ENCODE peak calls at places on chromosomes 3 and 15, in nine cellular contexts. N, E, D, Q, K, Z, X, T and C are unnamed samples.

GRCh38 chr3:31235062-31235704 is 297.5 kb upstream of the STT3B start:
- DNase-seq in N (no peak), E (no peak), D (no peak), Q (no peak), K (no peak), Z (no peak), X (no peak), T (no peak), C (peak)

GRCh38 chr15:51046799-51047449 is 47.8 kb downstream of the TNFAIP8L3 start:
- DNase-seq in N (no peak), E (no peak), D (peak), Q (no peak), K (no peak), Z (peak), X (no peak), T (peak), C (no peak)

GRCh38 chr15:66142341-66142740 is 111.2 kb downstream of the MEGF11 start:
- DNase-seq in N (no peak), E (no peak), D (no peak), Q (no peak), K (no peak), Z (no peak), X (no peak), T (no peak), C (no peak)

GRCh38 chr3:24388611-24389010 is 106.0 kb downstream of the THRB start:
- DNase-seq in N (no peak), E (no peak), D (no peak), Q (no peak), K (no peak), Z (no peak), X (no peak), T (no peak), C (peak)

GRCh38 chr3:60277376-60277800 is 973.9 kb downstream of the FHIT start:
- DNase-seq in N (no peak), E (no peak), D (no peak), Q (no peak), K (no peak), Z (no peak), X (no peak), T (no peak), C (no peak)

GRCh38 chr3:33044676-33045075 is 52.3 kb downstream of the GLB1 start:
- DNase-seq in N (no peak), E (no peak), D (no peak), Q (no peak), K (no peak), Z (no peak), X (no peak), T (no peak), C (no peak)

GRCh38 chr15:41610048-41610447 is 50.2 kb upstream of the MGA start:
- DNase-seq in N (no peak), E (no peak), D (no peak), Q (no peak), K (no peak), Z (no peak), X (no peak), T (no peak), C (no peak)

GRCh38 chr3:43727930-43728329 is 37.2 kb downstream of the ABHD5 start:
- DNase-seq in N (no peak), E (no peak), D (no peak), Q (no peak), K (no peak), Z (no peak), X (no peak), T (no peak), C (no peak)

GRCh38 chr15:73982251-73982962 is 9.7 kb downstream of the STOML1 start:
- DNase-seq in N (no peak), E (peak), D (peak), Q (no peak), K (no peak), Z (peak), X (peak), T (peak), C (peak)

GRCh38 chr3:28240440-28240839 is 979 bp upstream of the CMC1 start:
- DNase-seq in N (no peak), E (no peak), D (no peak), Q (no peak), K (peak), Z (no peak), X (no peak), T (no peak), C (no peak)

GRCh38 chr3:50339485-50340196 is 995 bp downstream of the RASSF1 start:
- DNase-seq in N (no peak), E (no peak), D (no peak), Q (no peak), K (no peak), Z (peak), X (no peak), T (no peak), C (no peak)

GRCh38 chr15:46265664-46266063 is 630.8 kb downstream of the SQOR start:
- DNase-seq in N (no peak), E (no peak), D (no peak), Q (no peak), K (no peak), Z (no peak), X (no peak), T (no peak), C (no peak)

GRCh38 chr3:119350114-119350513 is 55.9 kb downstream of the ARHGAP31 start:
- DNase-seq in N (no peak), E (no peak), D (no peak), Q (no peak), K (no peak), Z (peak), X (no peak), T (no peak), C (no peak)

GRCh38 chr15:97904196-97904572 is 56.3 kb upstream of the ARRDC4 start:
- DNase-seq in N (no peak), E (peak), D (peak), Q (peak), K (peak), Z (peak), X (peak), T (peak), C (peak)

GRCh38 chr3:60048447-60048848 is 998.6 kb upstream of the CFAP20DC start:
- DNase-seq in N (no peak), E (no peak), D (no peak), Q (no peak), K (no peak), Z (no peak), X (no peak), T (no peak), C (no peak)

GRCh38 chr15:78082106-78082742 is 4.7 kb upstream of the TBC1D2B start:
- DNase-seq in N (no peak), E (no peak), D (peak), Q (no peak), K (no peak), Z (no peak), X (no peak), T (no peak), C (peak)

GRCh38 chr3:4984511-4984864 is 5.3 kb downstream of the BHLHE40 start:
- DNase-seq in N (no peak), E (no peak), D (peak), Q (no peak), K (no peak), Z (no peak), X (no peak), T (no peak), C (no peak)

GRCh38 chr3:4935347-4935746 is 43.9 kb upstream of the BHLHE40 start:
- DNase-seq in N (no peak), E (no peak), D (no peak), Q (no peak), K (no peak), Z (no peak), X (no peak), T (no peak), C (peak)

GRCh38 chr3:42072583-42072924 is 18.6 kb upstream of the TRAK1 start:
- DNase-seq in N (no peak), E (no peak), D (no peak), Q (no peak), K (no peak), Z (no peak), X (no peak), T (no peak), C (no peak)

GRCh38 chr3:60289356-60289935 is 961.8 kb downstream of the FHIT start:
- DNase-seq in N (no peak), E (no peak), D (no peak), Q (no peak), K (no peak), Z (no peak), X (no peak), T (no peak), C (no peak)

GRCh38 chr3:7759630-7760029 is 742.0 kb upstream of the LMCD1 start:
- DNase-seq in N (no peak), E (no peak), D (no peak), Q (no peak), K (no peak), Z (no peak), X (no peak), T (no peak), C (no peak)